ENCODE peak calls at places on chromosomes 4 and X, in ten cellular contexts. M, Y, R, J, U, X, I, E, V and W are unnamed samples.

GRCh38 chrX:130523460-130524394 is 121.9 kb downstream of the RBMX2 start:
- DNase-seq in Y (peak; percentile 89), R (peak; percentile 1), X (peak; percentile 24), I (peak; percentile 22), J (no peak), M (no peak), E (peak; percentile 66), U (no peak), V (peak; percentile 12), W (peak; percentile 16)

GRCh38 chr4:86442881-86443280 is 83.0 kb upstream of the MAPK10 start:
- DNase-seq in V (no peak), X (no peak), R (peak; percentile 33), J (no peak), M (no peak), U (no peak), I (no peak), Y (no peak), E (no peak), W (no peak)

GRCh38 chr4:66357316-66357715 is 687.0 kb upstream of the EPHA5 start:
- DNase-seq in R (no peak), Y (no peak), M (no peak), X (peak; percentile 67), V (no peak), J (peak; percentile 44), U (no peak), E (no peak), I (no peak), W (peak; percentile 53)

GRCh38 chr4:41573458-41574129 is 35.6 kb downstream of the LIMCH1 start:
- DNase-seq in E (no peak), M (no peak), X (no peak), R (no peak), Y (no peak), I (no peak), V (no peak), U (no peak), J (peak; percentile 49), W (peak; percentile 57)

GRCh38 chrX:47898024-47898423 is 61.3 kb downstream of the ZNF81 start:
- DNase-seq in E (no peak), M (no peak), Y (peak; percentile 8), J (no peak), X (no peak), U (no peak), V (no peak), I (no peak), R (no peak), W (no peak)

GRCh38 chrX:13377537-13377936 is 57.7 kb upstream of the ATXN3L start:
- DNase-seq in V (no peak), R (no peak), X (peak; percentile 55), I (no peak), M (no peak), Y (no peak), E (no peak), U (no peak), J (peak; percentile 88), W (no peak)

GRCh38 chr4:84877051-84877833 is 89.2 kb downstream of the WDFY3 start:
- DNase-seq in Y (no peak), R (no peak), U (no peak), I (no peak), J (peak; percentile 82), M (no peak), E (no peak), X (peak; percentile 66), V (no peak), W (peak; percentile 30)

GRCh38 chrX:43345166-43345565 is 310.9 kb upstream of the MAOA start:
- DNase-seq in E (no peak), R (no peak), X (no peak), Y (no peak), I (no peak), M (no peak), U (no peak), J (no peak), V (no peak), W (no peak)

GRCh38 chrX:7242613-7243012 is 94.7 kb upstream of the PUDP start:
- DNase-seq in J (no peak), I (no peak), U (no peak), R (no peak), E (no peak), Y (no peak), V (no peak), M (no peak), X (no peak), W (no peak)

GRCh38 chrX:63250253-63250868 is 100.8 kb downstream of the SPIN4 start:
- DNase-seq in J (peak; percentile 82), X (peak; percentile 77), V (no peak), Y (peak; percentile 7), M (peak; percentile 16), R (no peak), E (no peak), I (peak; percentile 31), U (peak; percentile 27), W (peak; percentile 85)

GRCh38 chrX:12988797-12989196 is 13.9 kb downstream of the TMSB4X start:
- DNase-seq in V (no peak), R (no peak), X (peak; percentile 75), J (peak; percentile 74), I (no peak), M (no peak), Y (no peak), U (no peak), E (no peak), W (peak; percentile 91)

GRCh38 chr4:153451931-153452660 is 14.1 kb upstream of the TMEM131L start:
- DNase-seq in Y (peak; percentile 79), R (no peak), I (no peak), U (no peak), E (peak; percentile 67), J (no peak), V (no peak), X (no peak), M (no peak), W (no peak)

GRCh38 chr4:70623301-70623700 is 5.2 kb upstream of the ENAM start:
- DNase-seq in I (no peak), R (no peak), V (no peak), J (no peak), E (no peak), M (no peak), U (no peak), Y (no peak), X (no peak), W (no peak)